ENCODE peak calls at places on chromosome 21, in ten cellular contexts. F, U, Q, L, S, V, C, W, P and D are unnamed samples.

GRCh38 chr21:36282568-36283230 is 37.3 kb upstream of the MORC3 start:
- DNase-seq in F (peak), V (no peak), P (peak), L (no peak), C (no peak), W (no peak), S (no peak), U (no peak), Q (peak), D (no peak)

GRCh38 chr21:16196521-16197208 is 466.9 kb downstream of the USP25 start:
- DNase-seq in W (no peak), V (no peak), P (peak), L (no peak), C (no peak), U (no peak), F (peak), Q (no peak), S (no peak), D (no peak)

GRCh38 chr21:39951183-39952101 is 84.2 kb downstream of the PCP4 start:
- DNase-seq in P (no peak), Q (no peak), U (no peak), V (no peak), S (no peak), L (no peak), C (no peak), F (no peak), W (no peak), D (no peak)

GRCh38 chr21:35350965-35351364 is 301.9 kb upstream of the RUNX1 start:
- DNase-seq in V (no peak), F (peak), U (no peak), S (no peak), W (no peak), Q (no peak), C (no peak), L (no peak), P (peak), D (no peak)

GRCh38 chr21:19913995-19914394 is 1084.2 kb upstream of the NCAM2 start:
- DNase-seq in U (no peak), L (no peak), C (no peak), W (no peak), V (no peak), P (no peak), Q (no peak), S (no peak), F (no peak), D (no peak)

GRCh38 chr21:45945868-45946210 is 35.7 kb upstream of the COL6A1 start:
- DNase-seq in F (no peak), W (no peak), C (no peak), P (no peak), V (no peak), L (no peak), S (no peak), U (no peak), Q (no peak), D (no peak)

GRCh38 chr21:36419996-36420395 is 34.8 kb downstream of the CHAF1B start:
- DNase-seq in U (peak), P (peak), C (no peak), V (peak), L (no peak), Q (peak), S (peak), F (peak), W (peak), D (peak)

GRCh38 chr21:37176716-37177115 is 90.4 kb downstream of the VPS26C start:
- DNase-seq in S (peak), V (no peak), Q (peak), L (no peak), C (no peak), U (no peak), W (no peak), P (no peak), F (no peak), D (no peak)